ENCODE peak calls at places on chromosomes 12 and 14, in nine cellular contexts. P is astrocyte of the spinal cord, W is transverse colon, U is progenitor cell of endocrine pancreas, L is A549, Z is nephron progenitor cell, V is cardiac muscle cell, Y is endothelial cell, N is neural crest cell. G is an unnamed sample.

GRCh38 chr14:73392329-73393257 is 65.8 kb downstream of the NUMB start:
- DNase-seq in P (no peak), W (no peak), U (no peak), L (no peak), Z (no peak), V (no peak), Y (no peak), N (no peak), G (no peak)

GRCh38 chr14:70943838-70944237 is 36.6 kb downstream of the PCNX1 start:
- DNase-seq in P (no peak), W (no peak), U (no peak), L (no peak), Z (no peak), V (no peak), Y (no peak), N (no peak), G (no peak)

GRCh38 chr14:61678966-61679365 is 16.3 kb upstream of the HIF1A start:
- DNase-seq in P (peak; percentile 13), W (no peak), U (no peak), L (no peak), Z (peak; percentile 22), V (peak; percentile 42), Y (no peak), N (no peak), G (no peak)

GRCh38 chr14:45946251-45946650 is 693.2 kb upstream of the MIS18BP1 start:
- DNase-seq in P (no peak), W (no peak), U (no peak), L (no peak), Z (no peak), V (no peak), Y (no peak), N (no peak), G (no peak)

GRCh38 chr12:34288963-34289345 is 266.7 kb downstream of the ALG10 start:
- DNase-seq in P (no peak), W (peak; percentile 1), U (peak; percentile 9), L (no peak), Z (no peak), V (no peak), Y (no peak), N (no peak), G (no peak)

GRCh38 chr14:55864890-55865655 is 253.1 kb upstream of the PELI2 start:
- DNase-seq in P (no peak), W (no peak), U (no peak), L (no peak), Z (no peak), V (no peak), Y (peak; percentile 5), N (no peak), G (no peak)

GRCh38 chr14:22918519-22918808 is 485 bp downstream of the RBM23 start:
- DNase-seq in P (no peak), W (no peak), U (peak; percentile 12), L (no peak), Z (no peak), V (no peak), Y (no peak), N (no peak), G (no peak)

GRCh38 chr14:69716483-69717187 is 50.3 kb upstream of the SRSF5 start:
- DNase-seq in P (peak; percentile 94), W (peak; percentile 28), U (no peak), L (no peak), Z (no peak), V (no peak), Y (no peak), N (no peak), G (peak; percentile 81)

GRCh38 chr12:92899388-92900001 is 29.6 kb downstream of the EEA1 start:
- DNase-seq in P (peak; percentile 97), W (peak; percentile 59), U (no peak), L (peak; percentile 82), Z (no peak), V (no peak), Y (no peak), N (no peak), G (peak; percentile 92)

GRCh38 chr12:113002155-113002554 is 23.8 kb downstream of the OAS2 start:
- DNase-seq in P (no peak), W (no peak), U (no peak), L (peak; percentile 28), Z (no peak), V (no peak), Y (no peak), N (no peak), G (no peak)

GRCh38 chr14:47948981-47949380 is 273.6 kb upstream of the MDGA2 start:
- DNase-seq in P (no peak), W (no peak), U (no peak), L (no peak), Z (peak; percentile 5), V (no peak), Y (no peak), N (no peak), G (no peak)

GRCh38 chr12:88994537-88994936 is 357.8 kb downstream of the DUSP6 start:
- DNase-seq in P (no peak), W (no peak), U (no peak), L (no peak), Z (no peak), V (no peak), Y (no peak), N (no peak), G (no peak)

GRCh38 chr12:88998421-88998820 is 353.9 kb downstream of the DUSP6 start:
- DNase-seq in P (no peak), W (no peak), U (no peak), L (no peak), Z (no peak), V (no peak), Y (no peak), N (no peak), G (no peak)

GRCh38 chr12:88996389-88996788 is 355.9 kb downstream of the DUSP6 start:
- DNase-seq in P (no peak), W (no peak), U (no peak), L (no peak), Z (no peak), V (no peak), Y (no peak), N (no peak), G (no peak)

GRCh38 chr12:88993655-88994054 is 358.6 kb downstream of the DUSP6 start:
- DNase-seq in P (peak; percentile 78), W (no peak), U (no peak), L (peak; percentile 18), Z (no peak), V (peak; percentile 43), Y (no peak), N (no peak), G (peak; percentile 45)
- TF ChIP-seq CTCF in P (peak; percentile 48), W (peak; percentile 72), U (peak; percentile 73), L (peak; percentile 75), Z (peak; percentile 61), V (peak; percentile 56), Y (peak; percentile 66), N (peak; percentile 82), G (peak; percentile 50)

DNA sequence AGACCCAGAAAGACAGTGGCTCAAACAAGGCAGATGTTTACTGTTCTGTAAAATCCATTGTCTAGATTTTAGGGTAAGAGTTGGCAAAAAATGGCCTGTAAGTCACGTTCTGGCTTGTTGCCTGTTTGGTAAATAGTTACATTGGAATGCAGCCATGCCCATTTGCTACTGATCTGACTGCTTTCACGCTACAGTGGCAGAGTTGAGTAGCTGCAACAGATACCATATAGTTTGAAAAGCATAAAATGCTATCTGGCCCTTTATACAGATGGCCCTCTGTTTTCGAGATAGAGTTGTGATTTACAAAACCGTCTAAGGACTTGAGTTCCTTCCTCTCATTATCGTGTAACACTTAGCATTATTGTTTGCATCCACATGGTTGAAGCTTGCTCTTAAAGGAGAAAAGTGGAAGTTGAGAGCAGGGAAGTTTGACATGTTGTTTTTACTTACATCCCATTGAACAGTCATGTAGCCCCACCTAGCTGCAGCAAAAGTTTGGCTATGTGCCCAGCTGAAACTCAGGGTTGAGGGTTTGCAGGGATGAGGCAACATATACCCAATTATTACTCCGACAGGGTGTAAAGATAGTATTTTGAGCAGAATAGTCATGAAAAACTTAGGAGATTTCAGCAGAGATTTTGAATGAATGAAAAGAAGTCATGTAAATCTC is 11.3 kb upstream of the SCFD1 start:
- DNase-seq in P (peak; percentile 80), W (peak; percentile 74), U (no peak), L (peak; percentile 13), Z (no peak), V (peak; percentile 13), Y (peak; percentile 33), N (no peak), G (peak; percentile 39)
- TF ChIP-seq CTCF in P (peak; percentile 41), W (peak; percentile 33), U (no peak), L (peak; percentile 23), Z (no peak), V (peak; percentile 34), Y (no peak), N (no peak), G (peak; percentile 28)

DNA sequence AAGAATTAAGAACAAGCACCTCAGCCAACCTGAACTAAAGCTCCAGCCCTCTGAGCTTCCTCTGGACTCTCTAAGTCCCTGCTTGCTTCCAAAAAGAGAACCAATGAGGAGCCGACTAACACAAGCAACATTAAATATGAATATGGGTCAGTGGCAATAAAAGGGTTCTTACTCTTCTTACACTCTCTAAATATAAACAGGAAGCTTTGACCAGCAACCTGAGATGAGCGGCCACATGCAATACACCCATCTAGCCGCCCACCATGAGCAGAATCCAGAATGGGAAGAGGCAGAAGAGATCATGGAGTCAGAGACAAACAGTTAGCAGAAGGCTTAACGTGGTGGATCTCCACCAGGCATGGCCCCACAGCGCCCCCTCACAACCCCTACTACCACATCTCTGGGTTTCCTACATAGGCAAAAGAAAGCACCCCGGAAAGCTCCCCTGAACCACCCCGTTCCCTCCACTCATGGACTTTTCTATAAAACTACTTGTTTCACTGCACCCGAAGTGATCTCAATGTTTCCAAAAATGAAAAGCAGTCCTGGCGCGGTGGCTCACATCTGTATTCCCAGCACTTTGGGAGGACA is 59.4 kb downstream of the TTC7B start:
- DNase-seq in P (no peak), W (no peak), U (no peak), L (no peak), Z (no peak), V (no peak), Y (no peak), N (no peak), G (no peak)
- TF ChIP-seq CTCF in P (peak; percentile 14), W (no peak), U (no peak), L (no peak), Z (no peak), V (no peak), Y (no peak), N (no peak), G (no peak)

GRCh38 chr12:45336762-45337596 is 121.1 kb downstream of the ANO6 start:
- DNase-seq in P (peak; percentile 90), W (no peak), U (no peak), L (no peak), Z (no peak), V (no peak), Y (no peak), N (no peak), G (peak; percentile 45)
- TF ChIP-seq CTCF in P (no peak), W (no peak), U (no peak), L (no peak), Z (no peak), V (no peak), Y (no peak), N (no peak), G (no peak)

GRCh38 chr14:90760591-90761316 is 55.5 kb downstream of the TTC7B start:
- DNase-seq in P (peak; percentile 37), W (no peak), U (no peak), L (peak; percentile 52), Z (no peak), V (peak; percentile 42), Y (no peak), N (no peak), G (no peak)
- TF ChIP-seq CTCF in P (peak; percentile 72), W (peak; percentile 50), U (peak; percentile 65), L (peak; percentile 48), Z (peak; percentile 58), V (peak; percentile 68), Y (peak; percentile 65), N (peak; percentile 65), G (peak; percentile 38)

G was measured in AG09319.